ENCODE peak calls at places on chromosomes 12 and 14, in four cellular contexts. One of them, this sample, is unnamed.

GRCh38 chr12:6528539-6529235 is 5.6 kb upstream of the GAPDH start:
- DNase-seq in A549: no peak
- DNase-seq in GM12878: no peak
- DNase-seq in aorta: no peak
- DNase-seq in this sample: no peak

GRCh38 chr12:94326727-94327126 is 132.9 kb downstream of the CEP83 start:
- DNase-seq in aorta: no peak
- DNase-seq in GM12878: no peak
- DNase-seq in A549: no peak
- DNase-seq in this sample: peak; percentile 12

GRCh38 chr12:41274643-41275042 is 86.5 kb downstream of the PDZRN4 start:
- DNase-seq in aorta: no peak
- DNase-seq in A549: no peak
- DNase-seq in GM12878: no peak
- DNase-seq in this sample: no peak

GRCh38 chr14:35879141-35879648 is 53.1 kb downstream of the BRMS1L start:
- DNase-seq in GM12878: no peak
- DNase-seq in A549: no peak
- DNase-seq in aorta: no peak
- DNase-seq in this sample: no peak

GRCh38 chr12:125564753-125565152 is 499.5 kb downstream of the AACS start:
- DNase-seq in aorta: no peak
- DNase-seq in GM12878: no peak
- DNase-seq in A549: no peak
- DNase-seq in this sample: no peak

GRCh38 chr12:10211101-10211974 is 1.3 kb upstream of the GABARAPL1 start:
- DNase-seq in A549: no peak
- DNase-seq in GM12878: no peak
- DNase-seq in aorta: no peak
- DNase-seq in this sample: no peak

GRCh38 chr12:117380083-117380482 is 18.7 kb upstream of the NOS1 start:
- DNase-seq in aorta: peak; percentile 1
- DNase-seq in GM12878: no peak
- DNase-seq in A549: no peak
- DNase-seq in this sample: no peak

GRCh38 chr12:100801335-100801734 is 6.8 kb downstream of the ANO4 start:
- DNase-seq in aorta: no peak
- DNase-seq in A549: no peak
- DNase-seq in GM12878: no peak
- DNase-seq in this sample: no peak

DNA sequence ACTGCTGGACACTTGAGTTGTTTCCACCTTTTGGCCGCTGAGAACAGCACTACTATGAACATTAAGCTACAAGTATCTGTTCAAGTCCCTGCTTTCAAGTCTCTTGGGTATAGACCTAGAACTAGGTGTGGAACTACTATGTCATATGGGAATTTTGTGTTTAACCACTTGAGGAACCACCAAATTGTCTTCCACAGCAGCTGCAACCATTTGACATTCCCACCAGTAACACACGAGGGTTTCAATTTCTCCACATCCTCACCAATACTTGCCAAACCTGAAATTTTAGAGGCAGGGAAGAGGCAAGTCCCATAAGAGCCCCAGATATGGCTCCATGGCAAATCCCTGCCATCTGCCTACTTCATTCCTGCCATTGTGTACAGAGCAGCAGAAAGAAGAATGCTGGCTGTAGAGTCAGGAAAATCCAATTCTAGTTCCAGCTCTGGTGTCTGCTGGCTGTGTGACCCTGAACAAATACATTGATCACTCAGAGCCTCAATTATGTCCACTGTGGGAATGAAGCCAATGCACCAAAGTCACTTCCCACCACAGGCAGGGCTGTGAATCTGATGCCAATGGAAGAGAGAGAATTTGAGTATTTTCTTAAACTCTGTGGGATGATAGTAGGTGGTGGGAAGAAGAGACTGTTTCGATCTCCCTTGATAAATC is 17.8 kb downstream of the PITPNM2 start:
- DNase-seq in GM12878: no peak
- DNase-seq in aorta: no peak
- DNase-seq in A549: no peak
- DNase-seq in this sample: no peak
- H3K27ac ChIP-seq in GM12878: no peak overlapping the region
- H3K27ac ChIP-seq in aorta: no peak overlapping the region
- H3K27ac ChIP-seq in A549: peak overlapping the region; percentile 96
- H3K27ac ChIP-seq in this sample: no peak overlapping the region

DNA sequence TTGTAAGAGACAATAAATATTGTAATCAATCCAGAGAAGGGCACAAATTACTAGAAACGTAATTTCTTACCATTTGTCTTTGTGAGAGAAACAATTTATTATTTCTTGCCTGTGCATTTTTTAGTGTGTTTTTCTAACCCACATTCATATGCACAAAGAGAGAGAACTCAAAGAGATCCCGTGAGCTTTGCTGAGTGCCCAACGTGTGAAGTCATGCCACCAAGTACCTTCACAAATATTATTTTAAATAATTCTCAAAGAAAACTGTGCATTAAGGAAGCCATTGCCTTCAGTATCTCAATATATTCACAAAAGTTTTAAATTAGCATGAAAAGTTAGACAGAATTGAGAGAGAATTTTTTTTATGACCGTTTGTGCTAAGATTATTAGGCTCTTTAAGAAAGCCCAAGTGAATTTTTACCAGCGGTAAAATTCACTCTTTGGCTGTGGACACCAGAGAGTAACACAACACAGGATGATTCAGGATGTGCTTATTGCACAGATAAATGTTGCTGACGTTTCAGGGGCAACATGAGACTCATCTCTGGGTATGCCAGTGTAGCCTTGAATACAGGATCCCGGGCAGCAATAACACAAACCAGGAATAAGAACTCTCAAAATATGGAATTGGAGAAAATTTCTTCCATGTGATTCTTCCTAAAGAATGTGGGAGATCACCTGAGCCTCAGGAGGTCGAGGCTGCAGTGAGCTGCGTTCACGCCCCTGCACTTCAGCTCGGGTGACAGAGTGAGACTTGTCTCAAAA is 2.9 kb downstream of the ARHGDIB start:
- DNase-seq in aorta: no peak
- DNase-seq in GM12878: no peak
- DNase-seq in A549: no peak
- DNase-seq in this sample: no peak
- H3K27ac ChIP-seq in aorta: no peak overlapping the region
- H3K27ac ChIP-seq in GM12878: peak overlapping the region; percentile 94
- H3K27ac ChIP-seq in A549: no peak overlapping the region
- H3K27ac ChIP-seq in this sample: no peak overlapping the region

GRCh38 chr14:89302396-89302950 is 114.6 kb downstream of the FOXN3 start:
- DNase-seq in GM12878: no peak
- DNase-seq in A549: no peak
- DNase-seq in aorta: no peak
- DNase-seq in this sample: no peak
- H3K27ac ChIP-seq in GM12878: peak overlapping the region; percentile 98
- H3K27ac ChIP-seq in A549: no peak overlapping the region
- H3K27ac ChIP-seq in aorta: no peak overlapping the region
- H3K27ac ChIP-seq in this sample: no peak overlapping the region

GRCh38 chr12:62604856-62605255 is 138.2 kb downstream of the MON2 start:
- DNase-seq in A549: no peak
- DNase-seq in aorta: no peak
- DNase-seq in GM12878: no peak
- DNase-seq in this sample: no peak

GRCh38 chr12:62603061-62603810 is 136.6 kb downstream of the MON2 start:
- DNase-seq in GM12878: peak; percentile 45
- DNase-seq in A549: peak; percentile 61
- DNase-seq in aorta: peak; percentile 95
- DNase-seq in this sample: peak; percentile 66

GRCh38 chr12:62605972-62606371 is 139.3 kb downstream of the MON2 start:
- DNase-seq in aorta: no peak
- DNase-seq in A549: no peak
- DNase-seq in GM12878: no peak
- DNase-seq in this sample: no peak

GRCh38 chr12:62603811-62604098 is 137.1 kb downstream of the MON2 start:
- DNase-seq in aorta: no peak
- DNase-seq in A549: no peak
- DNase-seq in GM12878: no peak
- DNase-seq in this sample: no peak

GRCh38 chr12:62604373-62604772 is 137.7 kb downstream of the MON2 start:
- DNase-seq in A549: no peak
- DNase-seq in GM12878: no peak
- DNase-seq in aorta: no peak
- DNase-seq in this sample: no peak
- H3K27ac ChIP-seq in A549: peak overlapping the region; percentile 98
- H3K27ac ChIP-seq in GM12878: peak overlapping the region; percentile 99
- H3K27ac ChIP-seq in aorta: no peak overlapping the region
- H3K27ac ChIP-seq in this sample: no peak overlapping the region

GRCh38 chr12:109116611-109116949 is 193 bp downstream of the ACACB start:
- DNase-seq in A549: no peak
- DNase-seq in aorta: no peak
- DNase-seq in GM12878: no peak
- DNase-seq in this sample: no peak

GRCh38 chr12:109113661-109114321 is 2.6 kb upstream of the ACACB start:
- DNase-seq in A549: no peak
- DNase-seq in aorta: no peak
- DNase-seq in GM12878: no peak
- DNase-seq in this sample: no peak

GRCh38 chr12:109114644-109115043 is 1.7 kb upstream of the ACACB start:
- DNase-seq in aorta: no peak
- DNase-seq in GM12878: no peak
- DNase-seq in A549: no peak
- DNase-seq in this sample: no peak

GRCh38 chr12:109115758-109116610 is at the start of gene ACACB:
- DNase-seq in A549: no peak
- DNase-seq in aorta: no peak
- DNase-seq in GM12878: no peak
- DNase-seq in this sample: no peak

GRCh38 chr12:109115404-109115757 is 1.0 kb upstream of the ACACB start:
- DNase-seq in aorta: no peak
- DNase-seq in A549: no peak
- DNase-seq in GM12878: no peak
- DNase-seq in this sample: no peak
- H3K27ac ChIP-seq in aorta: no peak overlapping the region
- H3K27ac ChIP-seq in A549: no peak overlapping the region
- H3K27ac ChIP-seq in GM12878: no peak overlapping the region
- H3K27ac ChIP-seq in this sample: no peak overlapping the region

GRCh38 chr12:53631721-53632120 is 5.5 kb upstream of the ATF7 start:
- DNase-seq in GM12878: no peak
- DNase-seq in aorta: no peak
- DNase-seq in A549: no peak
- DNase-seq in this sample: no peak
- H3K27ac ChIP-seq in GM12878: no peak overlapping the region
- H3K27ac ChIP-seq in aorta: no peak overlapping the region
- H3K27ac ChIP-seq in A549: no peak overlapping the region
- H3K27ac ChIP-seq in this sample: no peak overlapping the region